ENCODE peak calls at places on chromosomes 12 and 14, in nine cellular contexts. O is BJ; G is fibroblast of gingiva; X is COR-L47; Z is stimulated activated CD4-positive, alpha-beta T cell treated with anti-CD3 and anti-CD28 coated beads, Interleukin-15, amount 100 ng/mL, for 1 hour; P is left kidney; N is epithelial cell of proximal tubule; A is CD4-positive, CD25-positive, alpha-beta regulatory T cell; E is Peyer's patch. V is an unnamed sample.

GRCh38 chr14:103427485-103428443 is 42.5 kb downstream of the MARK3 start:
- DNase-seq in Z (no peak), X (no peak), P (no peak), E (no peak), A (no peak), G (peak; percentile 60), N (no peak), O (peak; percentile 31), V (peak; percentile 20)

GRCh38 chr14:37034410-37035285 is 137.8 kb downstream of the SLC25A21 start:
- DNase-seq in A (no peak), G (peak; percentile 65), N (no peak), Z (no peak), X (no peak), E (no peak), O (peak; percentile 11), P (peak; percentile 57), V (no peak)

GRCh38 chr14:71452535-71452934 is 479.7 kb upstream of the RGS6 start:
- DNase-seq in G (peak; percentile 5), N (no peak), P (no peak), O (no peak), E (no peak), X (no peak), Z (no peak), A (no peak), V (peak; percentile 15)

GRCh38 chr12:100184549-100184948 is 16.1 kb upstream of the ACTR6 start:
- DNase-seq in X (no peak), P (no peak), E (no peak), Z (no peak), A (no peak), G (peak; percentile 43), N (no peak), O (no peak), V (no peak)

GRCh38 chr12:53985358-53985899 is 483 bp downstream of the HOXC10 start:
- DNase-seq in O (no peak), E (no peak), N (no peak), G (no peak), A (no peak), P (peak; percentile 77), X (no peak), Z (no peak), V (no peak)

GRCh38 chr12:64796205-64796845 is 28.1 kb upstream of the TBC1D30 start:
- DNase-seq in A (peak; percentile 68), P (peak; percentile 91), O (peak; percentile 56), Z (no peak), X (peak; percentile 80), N (peak; percentile 77), G (peak; percentile 88), E (no peak), V (peak; percentile 51)

GRCh38 chr14:57746563-57746962 is 119.3 kb downstream of the SLC35F4 start:
- DNase-seq in O (no peak), P (no peak), X (no peak), E (no peak), G (no peak), Z (no peak), N (no peak), A (no peak), V (no peak)

GRCh38 chr14:58954874-58955273 is 233.6 kb upstream of the DAAM1 start:
- DNase-seq in P (no peak), N (no peak), G (no peak), X (no peak), E (no peak), A (no peak), Z (no peak), O (no peak), V (no peak)

GRCh38 chr14:71665157-71665556 is 267.1 kb upstream of the RGS6 start:
- DNase-seq in N (peak; percentile 26), P (no peak), O (no peak), X (no peak), E (no peak), Z (no peak), G (peak; percentile 83), A (no peak), V (no peak)

GRCh38 chr14:103296007-103296406 is 38.0 kb upstream of the EIF5 start:
- DNase-seq in P (no peak), O (peak; percentile 25), N (peak; percentile 40), G (no peak), Z (no peak), X (no peak), A (no peak), E (no peak), V (no peak)

GRCh38 chr12:49783917-49784676 is 42.7 kb downstream of the TMBIM6 start:
- DNase-seq in G (peak; percentile 94), P (peak; percentile 62), X (no peak), N (no peak), A (no peak), O (peak; percentile 63), Z (no peak), E (no peak), V (no peak)

GRCh38 chr12:124512667-124513296 is 54.6 kb downstream of the NCOR2 start:
- DNase-seq in E (peak; percentile 80), Z (no peak), X (peak; percentile 94), O (peak; percentile 71), P (peak; percentile 78), G (peak; percentile 77), A (no peak), N (peak; percentile 65), V (no peak)

GRCh38 chr12:4212845-4213244 is 60.7 kb upstream of the CCND2 start:
- DNase-seq in E (no peak), Z (no peak), N (no peak), G (no peak), A (no peak), P (no peak), X (no peak), O (no peak), V (no peak)

GRCh38 chr12:12803186-12803585 is 10.0 kb upstream of the DDX47 start:
- DNase-seq in O (no peak), A (peak; percentile 33), N (peak; percentile 86), G (peak; percentile 59), E (peak; percentile 82), X (peak; percentile 7), Z (no peak), P (no peak), V (peak; percentile 45)

GRCh38 chr12:48936379-48936979 is 11.2 kb upstream of the FKBP11 start:
- DNase-seq in E (peak; percentile 75), N (no peak), Z (peak; percentile 71), P (peak; percentile 83), G (peak; percentile 57), O (no peak), A (peak; percentile 80), X (peak; percentile 27), V (peak; percentile 56)

GRCh38 chr14:31622060-31622459 is 60.9 kb downstream of the NUBPL start:
- DNase-seq in Z (no peak), P (no peak), N (no peak), O (no peak), A (no peak), X (no peak), G (no peak), E (no peak), V (no peak)

GRCh38 chr14:28101992-28102391 is 664.6 kb upstream of the FOXG1 start:
- DNase-seq in G (no peak), X (peak; percentile 80), O (no peak), N (no peak), E (no peak), Z (no peak), P (no peak), A (no peak), V (no peak)

GRCh38 chr12:27236498-27236897 is 7.6 kb upstream of the STK38L start:
- DNase-seq in N (no peak), A (no peak), O (no peak), Z (no peak), G (no peak), X (no peak), P (peak; percentile 4), E (no peak), V (no peak)

GRCh38 chr12:112875608-112876007 is 31.2 kb upstream of the OAS1 start:
- DNase-seq in N (no peak), P (no peak), X (no peak), G (no peak), A (no peak), E (no peak), O (no peak), Z (no peak), V (no peak)

GRCh38 chr12:57520008-57520726 is at the start of gene DDIT3:
- DNase-seq in G (peak; percentile 99), O (peak; percentile 92), Z (peak; percentile 99), E (peak; percentile 100), P (peak; percentile 100), X (peak; percentile 98), A (peak; percentile 99), N (peak; percentile 72), V (peak; percentile 99)

GRCh38 chr12:111775205-111776193 is 8.8 kb downstream of the ALDH2 start:
- DNase-seq in X (no peak), A (no peak), P (peak; percentile 92), Z (no peak), G (peak; percentile 62), O (peak; percentile 33), N (no peak), E (peak; percentile 69), V (no peak)

GRCh38 chr12:68290126-68290525 is 36.7 kb upstream of the IL22 start:
- DNase-seq in P (no peak), Z (no peak), E (no peak), O (no peak), X (no peak), A (peak; percentile 67), G (no peak), N (no peak), V (peak; percentile 64)

GRCh38 chr14:23054000-23054811 is 3.1 kb downstream of the CDH24 start:
- DNase-seq in P (peak; percentile 67), E (peak; percentile 42), G (no peak), Z (no peak), N (no peak), X (no peak), O (no peak), A (no peak), V (no peak)

GRCh38 chr12:67534671-67535070 is 113.9 kb upstream of the DYRK2 start:
- DNase-seq in E (no peak), N (no peak), Z (no peak), X (no peak), P (no peak), G (peak; percentile 38), O (peak; percentile 88), A (no peak), V (no peak)

GRCh38 chr12:121240484-121241202 is 30.7 kb downstream of the P2RX4 start:
- DNase-seq in P (peak; percentile 95), A (peak; percentile 91), G (peak; percentile 29), Z (peak; percentile 73), O (no peak), N (no peak), E (peak; percentile 68), X (no peak), V (peak; percentile 73)

GRCh38 chr14:56512521-56512920 is 67.1 kb upstream of the TMEM260 start:
- DNase-seq in N (no peak), A (no peak), P (no peak), O (no peak), E (no peak), Z (no peak), G (no peak), X (no peak), V (no peak)

GRCh38 chr12:107126688-107127481 is 33.5 kb upstream of the CRY1 start:
- DNase-seq in X (peak; percentile 52), O (no peak), Z (no peak), G (peak; percentile 19), N (no peak), P (peak; percentile 42), A (no peak), E (no peak), V (no peak)

GRCh38 chr12:113088971-113089756 is 32.6 kb downstream of the DTX1 start:
- DNase-seq in O (no peak), A (peak; percentile 32), P (no peak), G (no peak), E (no peak), X (no peak), Z (peak; percentile 40), N (no peak), V (no peak)

GRCh38 chr12:112751844-112752243 is 39.7 kb upstream of the RPH3A start:
- DNase-seq in N (no peak), G (no peak), E (no peak), O (no peak), Z (no peak), A (peak; percentile 64), X (no peak), P (no peak), V (no peak)

GRCh38 chr14:79278798-79279644 is 932.3 kb downstream of the DIO2 start:
- DNase-seq in N (peak; percentile 59), P (peak; percentile 98), X (peak; percentile 93), E (peak; percentile 74), A (no peak), Z (no peak), O (peak; percentile 54), G (peak; percentile 27), V (no peak)

GRCh38 chr14:68781161-68782021 is 11.5 kb downstream of the ZFP36L1 start:
- DNase-seq in P (no peak), O (no peak), G (no peak), N (no peak), E (peak; percentile 74), A (peak; percentile 84), X (no peak), Z (no peak), V (no peak)